ENCODE peak calls at places on chromosome 6, in nine cellular contexts. A is H9; G is cardiac muscle cell; V is neural progenitor cell; J is prostate gland; M is A549; Y is tibial artery; R is CD4-positive, alpha-beta T cell; N is left lung. U is an unnamed sample.
A peak's percentile ranks its signal among the peaks of the same experiment; 100 is the strongest.

GRCh38 chr6:143838395-143838794 is 4.7 kb upstream of the LTV1 start:
- DNase-seq in A (no peak), G (no peak), V (no peak), J (no peak), M (no peak), Y (no peak), R (no peak), N (no peak), U (no peak)

GRCh38 chr6:95203153-95203754 is 374.1 kb upstream of the MANEA start:
- DNase-seq in A (no peak), G (peak; percentile 55), V (peak; percentile 59), J (peak; percentile 7), M (peak; percentile 37), Y (no peak), R (no peak), N (no peak), U (peak; percentile 4)

GRCh38 chr6:43455034-43455747 is at the start of gene DLK2:
- DNase-seq in A (no peak), G (no peak), V (peak; percentile 67), J (no peak), M (no peak), Y (no peak), R (peak; percentile 22), N (no peak), U (no peak)

GRCh38 chr6:33904050-33904827 is 100.4 kb upstream of the MLN start:
- DNase-seq in A (no peak), G (no peak), V (peak; percentile 38), J (no peak), M (no peak), Y (no peak), R (peak; percentile 51), N (peak; percentile 44), U (no peak)

GRCh38 chr6:43846556-43846955 is 76.5 kb downstream of the VEGFA start:
- DNase-seq in A (no peak), G (no peak), V (no peak), J (no peak), M (no peak), Y (no peak), R (no peak), N (no peak), U (no peak)

GRCh38 chr6:113995632-113996031 is 24.7 kb upstream of the HDAC2 start:
- DNase-seq in A (peak; percentile 54), G (peak; percentile 91), V (peak; percentile 9), J (no peak), M (peak; percentile 58), Y (no peak), R (no peak), N (peak; percentile 59), U (peak; percentile 95)

GRCh38 chr6:83294676-83295075 is 101.5 kb downstream of the RWDD2A start:
- DNase-seq in A (no peak), G (no peak), V (no peak), J (no peak), M (no peak), Y (no peak), R (no peak), N (no peak), U (no peak)

GRCh38 chr6:8192067-8192466 is 89.7 kb upstream of the EEF1E1 start:
- DNase-seq in A (peak; percentile 45), G (no peak), V (peak; percentile 36), J (no peak), M (no peak), Y (no peak), R (no peak), N (no peak), U (no peak)

GRCh38 chr6:45310118-45310788 is 17.9 kb upstream of the RUNX2 start:
- DNase-seq in A (peak; percentile 31), G (no peak), V (no peak), J (no peak), M (no peak), Y (no peak), R (no peak), N (no peak), U (no peak)

GRCh38 chr6:91653954-91654843 is 1067.3 kb upstream of the MAP3K7 start:
- DNase-seq in A (peak; percentile 42), G (no peak), V (peak; percentile 20), J (no peak), M (no peak), Y (no peak), R (no peak), N (no peak), U (no peak)

GRCh38 chr6:160863782-160864181 is 127.8 kb upstream of the MAP3K4 start:
- DNase-seq in A (no peak), G (no peak), V (no peak), J (no peak), M (no peak), Y (no peak), R (no peak), N (no peak), U (no peak)

GRCh38 chr6:125220712-125221111 is 67.1 kb downstream of the TPD52L1 start:
- DNase-seq in A (no peak), G (peak; percentile 53), V (no peak), J (peak; percentile 8), M (no peak), Y (peak; percentile 64), R (no peak), N (no peak), U (no peak)

GRCh38 chr6:125217369-125217768 is 63.8 kb downstream of the TPD52L1 start:
- DNase-seq in A (no peak), G (no peak), V (no peak), J (no peak), M (no peak), Y (no peak), R (no peak), N (no peak), U (no peak)

GRCh38 chr6:125219451-125219942 is 65.9 kb downstream of the TPD52L1 start:
- DNase-seq in A (no peak), G (no peak), V (peak; percentile 64), J (no peak), M (no peak), Y (no peak), R (no peak), N (no peak), U (no peak)

GRCh38 chr6:125224236-125224861 is 70.8 kb downstream of the TPD52L1 start:
- DNase-seq in A (no peak), G (no peak), V (no peak), J (no peak), M (no peak), Y (no peak), R (no peak), N (no peak), U (no peak)

GRCh38 chr6:125222531-125223455 is 69.2 kb downstream of the TPD52L1 start:
- DNase-seq in A (no peak), G (peak; percentile 25), V (no peak), J (no peak), M (peak; percentile 8), Y (no peak), R (no peak), N (no peak), U (no peak)
- H3K27ac ChIP-seq in A (no peak overlapping the region), G (no peak overlapping the region), V (no peak overlapping the region), J (no peak overlapping the region), M (peak overlapping the region; percentile 65), Y (peak overlapping the region; percentile 72), R (no peak overlapping the region), N (no peak overlapping the region), U (no peak overlapping the region)

GRCh38 chr6:157762636-157763035 is 60.4 kb upstream of the SNX9 start:
- DNase-seq in A (peak; percentile 53), G (no peak), V (no peak), J (no peak), M (peak; percentile 21), Y (no peak), R (no peak), N (no peak), U (no peak)
- TF ChIP-seq CTCF in A (peak; percentile 37), G (peak; percentile 6), V (no peak), J (no peak), M (peak; percentile 18), Y (no peak), R (no peak), N (no peak), U (peak; percentile 23)

GRCh38 chr6:79868098-79868722 is 79.1 kb downstream of the ELOVL4 start:
- DNase-seq in A (peak; percentile 38), G (peak; percentile 81), V (peak; percentile 90), J (peak; percentile 25), M (peak; percentile 63), Y (no peak), R (no peak), N (no peak), U (peak; percentile 39)

GRCh38 chr6:79861023-79861422 is 86.3 kb downstream of the ELOVL4 start:
- DNase-seq in A (no peak), G (no peak), V (peak; percentile 12), J (no peak), M (no peak), Y (no peak), R (no peak), N (no peak), U (no peak)

GRCh38 chr6:79864421-79864820 is 82.9 kb downstream of the ELOVL4 start:
- DNase-seq in A (no peak), G (no peak), V (no peak), J (no peak), M (no peak), Y (no peak), R (no peak), N (no peak), U (no peak)

GRCh38 chr6:79869184-79869583 is 78.2 kb downstream of the ELOVL4 start:
- DNase-seq in A (no peak), G (no peak), V (no peak), J (no peak), M (no peak), Y (no peak), R (no peak), N (no peak), U (no peak)

GRCh38 chr6:79864001-79864400 is 83.4 kb downstream of the ELOVL4 start:
- DNase-seq in A (no peak), G (no peak), V (no peak), J (no peak), M (no peak), Y (no peak), R (no peak), N (no peak), U (no peak)
- H3K27ac ChIP-seq in A (no peak overlapping the region), G (no peak overlapping the region), V (no peak overlapping the region), J (no peak overlapping the region), M (no peak overlapping the region), Y (no peak overlapping the region), R (no peak overlapping the region), N (no peak overlapping the region), U (no peak overlapping the region)

GRCh38 chr6:156756630-156757610 is 20.3 kb upstream of the ARID1B start:
- DNase-seq in A (no peak), G (no peak), V (no peak), J (no peak), M (no peak), Y (no peak), R (no peak), N (no peak), U (no peak)

GRCh38 chr6:156748504-156748903 is 28.7 kb upstream of the ARID1B start:
- DNase-seq in A (no peak), G (no peak), V (no peak), J (no peak), M (no peak), Y (no peak), R (no peak), N (no peak), U (no peak)

GRCh38 chr6:156757849-156758248 is 19.3 kb upstream of the ARID1B start:
- DNase-seq in A (no peak), G (no peak), V (no peak), J (no peak), M (no peak), Y (no peak), R (no peak), N (no peak), U (no peak)

GRCh38 chr6:156747715-156748114 is 29.5 kb upstream of the ARID1B start:
- DNase-seq in A (no peak), G (no peak), V (peak; percentile 20), J (no peak), M (no peak), Y (no peak), R (no peak), N (no peak), U (no peak)

GRCh38 chr6:156752666-156753301 is 24.4 kb upstream of the ARID1B start:
- DNase-seq in A (peak; percentile 73), G (no peak), V (no peak), J (no peak), M (peak; percentile 20), Y (no peak), R (no peak), N (no peak), U (no peak)
- TF ChIP-seq CTCF in A (peak; percentile 67), G (peak; percentile 19), V (peak; percentile 34), J (peak; percentile 22), M (no peak), Y (no peak), R (no peak), N (peak; percentile 21), U (no peak)